ENCODE peak calls at places on chromosomes 6 and 20, in seven cellular contexts. P, O, T, L, W, H and Z are unnamed samples.
A peak's percentile ranks its signal among the peaks of the same experiment; 100 is the strongest.

GRCh38 chr6:80605165-80605989 is 498.9 kb downstream of the BCKDHB start:
- DNase-seq in P (peak; percentile 14), O (peak; percentile 11), T (peak; percentile 24), L (no peak), W (no peak), H (peak; percentile 57), Z (peak; percentile 17)

GRCh38 chr6:73051147-73051546 is 174.1 kb downstream of the KHDC1L start:
- DNase-seq in P (no peak), O (no peak), T (no peak), L (no peak), W (no peak), H (no peak), Z (no peak)

GRCh38 chr6:41597246-41598000 is 40.8 kb upstream of the MDFI start:
- DNase-seq in P (no peak), O (no peak), T (no peak), L (no peak), W (no peak), H (no peak), Z (no peak)

GRCh38 chr6:29294499-29294914 is 7.0 kb upstream of the OR14J1 start:
- DNase-seq in P (no peak), O (no peak), T (no peak), L (no peak), W (no peak), H (no peak), Z (no peak)

GRCh38 chr6:7763896-7764295 is 38.0 kb downstream of the BMP6 start:
- DNase-seq in P (no peak), O (no peak), T (no peak), L (no peak), W (no peak), H (no peak), Z (no peak)

GRCh38 chr20:54475334-54476287 is at the start of gene DOK5:
- DNase-seq in P (no peak), O (peak; percentile 61), T (peak; percentile 31), L (no peak), W (no peak), H (no peak), Z (peak; percentile 19)

GRCh38 chr6:27213544-27214125 is 33.9 kb upstream of the PRSS16 start:
- DNase-seq in P (peak; percentile 83), O (no peak), T (no peak), L (no peak), W (no peak), H (no peak), Z (no peak)

GRCh38 chr6:158818580-158819212 is 472 bp downstream of the EZR start:
- DNase-seq in P (peak; percentile 63), O (no peak), T (no peak), L (peak; percentile 79), W (peak; percentile 62), H (peak; percentile 42), Z (peak; percentile 25)

GRCh38 chr6:53543341-53544010 is 1.4 kb downstream of the GCLC start:
- DNase-seq in P (no peak), O (no peak), T (no peak), L (no peak), W (no peak), H (no peak), Z (no peak)

GRCh38 chr6:21914121-21914973 is 320.8 kb downstream of the SOX4 start:
- DNase-seq in P (no peak), O (no peak), T (no peak), L (no peak), W (no peak), H (no peak), Z (no peak)

GRCh38 chr6:139473239-139473701 is 98.8 kb upstream of the CITED2 start:
- DNase-seq in P (no peak), O (no peak), T (no peak), L (no peak), W (no peak), H (no peak), Z (peak; percentile 96)

GRCh38 chr6:159640722-159641482 is 52.1 kb downstream of the SOD2 start:
- DNase-seq in P (no peak), O (no peak), T (no peak), L (no peak), W (no peak), H (no peak), Z (no peak)

GRCh38 chr6:28351087-28351486 is 1.3 kb downstream of the ZKSCAN3 start:
- DNase-seq in P (no peak), O (no peak), T (no peak), L (no peak), W (no peak), H (no peak), Z (no peak)

GRCh38 chr20:45306431-45306982 is at the start of gene RBPJL:
- DNase-seq in P (no peak), O (no peak), T (no peak), L (peak; percentile 19), W (no peak), H (no peak), Z (no peak)

GRCh38 chr6:135481786-135482369 is 15.7 kb downstream of the AHI1 start:
- DNase-seq in P (no peak), O (no peak), T (no peak), L (no peak), W (no peak), H (peak; percentile 19), Z (no peak)